ENCODE peak calls at places on chromosomes 7 and 10, in five cellular contexts. L is foreskin keratinocyte; G is stimulated activated CD4-positive, alpha-beta T cell treated with anti-CD3 and anti-CD28 coated beads, Interleukin-4, amount 100 ng/mL, for 48 hours; F is osteocyte; N is testis. E is an unnamed sample.

GRCh38 chr10:68007356-68007755 is 67.7 kb downstream of the HERC4 start:
- DNase-seq in N (no peak), L (peak; percentile 78), F (no peak), G (no peak), E (no peak)

GRCh38 chr7:44251851-44252250 is 51.1 kb downstream of the YKT6 start:
- DNase-seq in N (no peak), L (no peak), G (no peak), F (no peak), E (no peak)

GRCh38 chr7:143236408-143236990 is 14.7 kb downstream of the TAS2R40 start:
- DNase-seq in F (no peak), N (no peak), L (no peak), G (no peak), E (no peak)

GRCh38 chr7:4734587-4735365 is 40.6 kb upstream of the AP5Z1 start:
- DNase-seq in N (no peak), L (no peak), F (no peak), G (no peak), E (no peak)

GRCh38 chr10:78776746-78777145 is 292.0 kb upstream of the ZMIZ1 start:
- DNase-seq in N (no peak), G (no peak), F (no peak), L (no peak), E (no peak)

GRCh38 chr10:93745411-93746065 is 12.2 kb upstream of the LGI1 start:
- DNase-seq in G (no peak), N (no peak), F (no peak), L (no peak), E (peak; percentile 13)

GRCh38 chr7:112390167-112390566 is 60.1 kb upstream of the IFRD1 start:
- DNase-seq in L (no peak), F (no peak), N (no peak), G (no peak), E (no peak)

GRCh38 chr10:59757966-59758365 is 4.7 kb upstream of the MRLN start:
- DNase-seq in G (no peak), L (no peak), N (no peak), F (no peak), E (no peak)

GRCh38 chr10:68784476-68784875 is 42.9 kb upstream of the STOX1 start:
- DNase-seq in G (no peak), F (no peak), L (no peak), N (no peak), E (no peak)

GRCh38 chr10:121113385-121113696 is 262.2 kb downstream of the WDR11 start:
- DNase-seq in F (no peak), G (no peak), N (no peak), L (peak; percentile 94), E (no peak)

GRCh38 chr10:70634011-70634410 is 31.5 kb upstream of the PRF1 start:
- DNase-seq in G (no peak), N (no peak), L (peak; percentile 82), F (no peak), E (no peak)

GRCh38 chr7:86598311-86598710 is 45.4 kb upstream of the GRM3 start:
- DNase-seq in N (peak; percentile 58), F (no peak), L (no peak), G (no peak), E (peak; percentile 55)

GRCh38 chr10:96714031-96714590 is 6.2 kb downstream of the PIK3AP1 start:
- DNase-seq in L (peak; percentile 33), F (no peak), N (no peak), G (no peak), E (no peak)

GRCh38 chr7:23285657-23286646 is 13.2 kb upstream of the MALSU1 start:
- DNase-seq in F (peak; percentile 54), G (no peak), N (peak; percentile 64), L (no peak), E (no peak)

GRCh38 chr7:24756989-24757798 is at the start of gene GSDME:
- DNase-seq in L (peak; percentile 71), F (peak; percentile 87), G (peak; percentile 19), N (peak; percentile 57), E (peak; percentile 32)

GRCh38 chr10:77357611-77358010 is 280.0 kb downstream of the KCNMA1 start:
- DNase-seq in N (no peak), G (no peak), F (no peak), L (peak; percentile 56), E (no peak)

GRCh38 chr10:101219137-101219945 is 9.9 kb downstream of the LBX1 start:
- DNase-seq in G (no peak), L (no peak), F (no peak), N (no peak), E (no peak)

GRCh38 chr7:76206633-76207032 is 4.9 kb downstream of the SRRM3 start:
- DNase-seq in G (no peak), N (peak; percentile 47), L (no peak), F (no peak), E (no peak)

GRCh38 chr7:131197920-131198610 is 129.6 kb upstream of the MKLN1 start:
- DNase-seq in L (peak; percentile 57), N (no peak), G (no peak), F (no peak), E (no peak)

GRCh38 chr7:18834574-18835361 is 282.7 kb downstream of the TWIST1 start:
- DNase-seq in N (no peak), F (no peak), L (no peak), G (no peak), E (no peak)

GRCh38 chr10:36118289-36118688 is 476.2 kb upstream of the FZD8 start:
- DNase-seq in L (no peak), N (no peak), F (no peak), G (no peak), E (no peak)

GRCh38 chr7:102433319-102434038 is at the start of gene ORAI2:
- DNase-seq in N (peak; percentile 83), L (no peak), G (peak; percentile 84), F (peak; percentile 92), E (peak; percentile 81)

GRCh38 chr7:116552616-116553015 is 27.8 kb downstream of the CAV1 start:
- DNase-seq in L (peak; percentile 91), N (no peak), G (no peak), F (no peak), E (no peak)

GRCh38 chr10:99612167-99612831 is 7.9 kb downstream of the SLC25A28 start:
- DNase-seq in F (no peak), L (peak; percentile 57), G (no peak), N (peak; percentile 26), E (peak; percentile 33)

GRCh38 chr10:70885931-70886903 is 2.1 kb downstream of the PCBD1 start:
- DNase-seq in N (no peak), L (no peak), F (no peak), G (no peak), E (peak; percentile 67)

GRCh38 chr10:95837368-95837776 is 70.4 kb upstream of the CC2D2B start:
- DNase-seq in N (no peak), G (no peak), F (no peak), L (no peak), E (no peak)

GRCh38 chr7:77482015-77482414 is 55.1 kb upstream of the PTPN12 start:
- DNase-seq in F (no peak), N (no peak), L (peak; percentile 84), G (no peak), E (no peak)

GRCh38 chr10:73094986-73095478 is 1.6 kb downstream of the P4HA1 start:
- DNase-seq in N (no peak), G (no peak), L (no peak), F (no peak), E (no peak)

GRCh38 chr7:106571563-106571962 is 89.4 kb downstream of the CCDC71L start:
- DNase-seq in N (no peak), G (no peak), L (no peak), F (no peak), E (no peak)

GRCh38 chr7:103073989-103074518 is 542 bp downstream of the FBXL13 start:
- DNase-seq in N (no peak), L (no peak), F (no peak), G (no peak), E (no peak)

GRCh38 chr7:3027005-3027404 is 16.7 kb downstream of the CARD11 start:
- DNase-seq in F (no peak), N (no peak), G (no peak), L (no peak), E (no peak)

GRCh38 chr7:111356941-111357340 is 205.4 kb downstream of the IMMP2L start:
- DNase-seq in N (no peak), L (peak; percentile 17), F (no peak), G (no peak), E (no peak)

GRCh38 chr7:22154130-22154529 is 202.8 kb downstream of the RAPGEF5 start:
- DNase-seq in L (no peak), F (no peak), N (no peak), G (no peak), E (no peak)

GRCh38 chr7:13797545-13797944 is 191.9 kb downstream of the ETV1 start:
- DNase-seq in G (no peak), N (no peak), F (no peak), L (no peak), E (no peak)

GRCh38 chr10:86285136-86285790 is 81.3 kb downstream of the GRID1 start:
- DNase-seq in G (no peak), F (peak; percentile 65), N (peak; percentile 11), L (no peak), E (no peak)

GRCh38 chr7:127913686-127914085 is 117.6 kb downstream of the LRRC4 start:
- DNase-seq in N (no peak), L (no peak), G (no peak), F (no peak), E (no peak)

GRCh38 chr10:86829472-86829871 is 73.1 kb downstream of the BMPR1A start:
- DNase-seq in G (no peak), L (no peak), N (no peak), F (no peak), E (no peak)

GRCh38 chr10:44511601-44512000 is 126.7 kb upstream of the CXCL12 start:
- DNase-seq in N (no peak), F (no peak), L (no peak), G (no peak), E (no peak)

GRCh38 chr10:86265236-86265876 is 101.2 kb downstream of the GRID1 start:
- DNase-seq in F (peak; percentile 44), N (no peak), G (no peak), L (no peak), E (no peak)